ENCODE peak calls at places on chromosomes 1 and 21, in seven cellular contexts. X, V, E, J, N, S and O are unnamed samples.

GRCh38 chr1:192903142-192903541 is 94.3 kb downstream of the RGS2 start:
- DNase-seq in E (no peak), V (peak), X (no peak), S (no peak), N (no peak), J (no peak), O (no peak)

GRCh38 chr21:42123509-42123908 is 52.4 kb downstream of the UMODL1 start:
- DNase-seq in J (no peak), V (no peak), S (no peak), E (no peak), X (no peak), N (no peak), O (no peak)

GRCh38 chr1:227131193-227131592 is 187.1 kb downstream of the CDC42BPA start:
- DNase-seq in E (no peak), S (no peak), N (peak), V (peak), J (no peak), X (peak), O (peak)

GRCh38 chr21:24280591-24280990 is 1326.7 kb downstream of the MRPL39 start:
- DNase-seq in X (peak), E (no peak), S (no peak), J (no peak), V (no peak), N (no peak), O (no peak)

GRCh38 chr1:40312238-40313205 is 4.6 kb downstream of the COL9A2 start:
- DNase-seq in X (no peak), J (no peak), S (no peak), V (no peak), E (no peak), N (no peak), O (no peak)

GRCh38 chr1:185539277-185539943 is 194.8 kb upstream of the HMCN1 start:
- DNase-seq in X (no peak), J (no peak), E (no peak), V (peak), N (no peak), S (no peak), O (no peak)

GRCh38 chr1:211741116-211741515 is 65.7 kb upstream of the NEK2 start:
- DNase-seq in N (no peak), E (peak), S (no peak), X (no peak), J (no peak), V (no peak), O (no peak)

GRCh38 chr1:176217461-176218099 is 10.5 kb upstream of the COP1 start:
- DNase-seq in X (no peak), E (no peak), S (no peak), V (no peak), J (no peak), N (no peak), O (no peak)

GRCh38 chr1:179127163-179127895 is 45.5 kb downstream of the TOR3A start:
- DNase-seq in X (peak), J (no peak), S (no peak), V (peak), N (peak), E (no peak), O (no peak)

GRCh38 chr1:154880651-154881050 is 10.6 kb upstream of the KCNN3 start:
- DNase-seq in N (no peak), S (no peak), J (no peak), E (no peak), V (no peak), X (no peak), O (no peak)

GRCh38 chr1:9892563-9893528 is 17.2 kb downstream of the CTNNBIP1 start:
- DNase-seq in V (peak), E (no peak), J (no peak), N (no peak), S (no peak), X (peak), O (no peak)

GRCh38 chr1:177864530-177865305 is 105.1 kb downstream of the SEC16B start:
- DNase-seq in E (peak), S (no peak), J (no peak), V (no peak), X (no peak), N (no peak), O (no peak)

GRCh38 chr1:240973875-240974274 is 361.9 kb upstream of the GREM2 start:
- DNase-seq in N (no peak), V (no peak), J (no peak), E (no peak), S (no peak), X (no peak), O (no peak)

GRCh38 chr1:202105571-202106339 is 17.0 kb upstream of the GPR37L1 start:
- DNase-seq in E (no peak), X (peak), S (no peak), V (peak), N (no peak), J (peak), O (no peak)

GRCh38 chr1:179742717-179743678 is at the start of gene FAM163A:
- DNase-seq in N (no peak), E (no peak), V (no peak), J (no peak), X (no peak), S (no peak), O (no peak)

GRCh38 chr21:45637883-45638282 is 5.6 kb upstream of the PCBP3 start:
- DNase-seq in S (no peak), J (no peak), N (no peak), X (no peak), V (no peak), E (no peak), O (no peak)

GRCh38 chr1:24048205-24048869 is 63.6 kb downstream of the MYOM3 start:
- DNase-seq in X (no peak), E (no peak), J (no peak), N (no peak), V (peak), S (no peak), O (no peak)

GRCh38 chr1:226651041-226651731 is 87.9 kb downstream of the ITPKB start:
- DNase-seq in E (no peak), V (no peak), J (no peak), S (no peak), N (no peak), X (no peak), O (no peak)

GRCh38 chr1:215568287-215568692 is 1.2 kb downstream of the KCTD3 start:
- DNase-seq in S (no peak), J (peak), X (peak), N (no peak), V (peak), E (no peak), O (peak)

GRCh38 chr1:227257964-227258363 is 60.3 kb downstream of the CDC42BPA start:
- DNase-seq in N (no peak), X (no peak), V (no peak), E (no peak), S (no peak), J (no peak), O (no peak)

GRCh38 chr1:58811303-58811702 is 27.5 kb upstream of the JUN start:
- DNase-seq in J (no peak), E (no peak), V (no peak), S (no peak), X (no peak), N (no peak), O (no peak)

GRCh38 chr1:18951818-18952391 is 4.6 kb downstream of the IFFO2 start:
- DNase-seq in N (no peak), V (no peak), X (no peak), S (peak), J (no peak), E (no peak), O (no peak)

GRCh38 chr1:58907398-58907797 is 123.6 kb upstream of the JUN start:
- DNase-seq in X (no peak), E (peak), S (no peak), N (no peak), V (no peak), J (no peak), O (no peak)

GRCh38 chr1:48019714-48020315 is 22.6 kb upstream of the TRABD2B start:
- DNase-seq in E (no peak), S (no peak), J (no peak), X (no peak), N (no peak), V (no peak), O (no peak)

GRCh38 chr21:36454079-36454478 is 25.8 kb downstream of the CLDN14 start:
- DNase-seq in J (no peak), V (no peak), E (no peak), X (no peak), N (no peak), S (no peak), O (no peak)

GRCh38 chr1:171167785-171168184 is 17.3 kb upstream of the FMO2 start:
- DNase-seq in E (no peak), J (no peak), N (no peak), S (no peak), V (no peak), X (no peak), O (no peak)

GRCh38 chr1:228786361-228787129 is 51.3 kb downstream of the RHOU start:
- DNase-seq in X (no peak), S (no peak), E (no peak), N (no peak), J (no peak), V (no peak), O (no peak)

GRCh38 chr21:34073749-34074282 is 438 bp downstream of the MRPS6 start:
- DNase-seq in X (no peak), V (no peak), E (no peak), N (no peak), S (peak), J (peak), O (no peak)

GRCh38 chr21:41763398-41763931 is 3.4 kb downstream of the RIPK4 start:
- DNase-seq in S (no peak), E (no peak), X (no peak), V (no peak), J (peak), N (no peak), O (no peak)

GRCh38 chr1:29830916-29831315 is 594.6 kb downstream of the PTPRU start:
- DNase-seq in S (no peak), N (no peak), X (no peak), E (peak), V (no peak), J (no peak), O (no peak)

GRCh38 chr1:31576201-31576669 is at the start of gene TINAGL1:
- DNase-seq in X (no peak), J (peak), V (no peak), N (no peak), E (no peak), S (no peak), O (no peak)

GRCh38 chr1:117365350-117366280 is 1.6 kb upstream of the MAN1A2 start:
- DNase-seq in N (no peak), S (no peak), E (no peak), J (no peak), X (peak), V (peak), O (no peak)

GRCh38 chr1:15246960-15247614 is at the start of gene FHAD1:
- DNase-seq in E (peak), X (peak), J (peak), N (no peak), V (peak), S (peak), O (no peak)

GRCh38 chr1:34398916-34399275 is 222.2 kb downstream of the C1orf94 start:
- DNase-seq in V (no peak), E (no peak), N (no peak), X (no peak), J (no peak), S (no peak), O (no peak)

GRCh38 chr1:46210561-46210960 is 7.4 kb downstream of the LURAP1 start:
- DNase-seq in E (no peak), S (no peak), N (no peak), X (no peak), J (no peak), V (no peak), O (no peak)

GRCh38 chr1:46215504-46215903 is 12.4 kb downstream of the LURAP1 start:
- DNase-seq in J (no peak), V (no peak), S (no peak), N (no peak), X (no peak), E (no peak), O (no peak)

GRCh38 chr1:46205141-46205540 is 2.0 kb downstream of the LURAP1 start:
- DNase-seq in J (no peak), E (no peak), N (no peak), S (no peak), X (no peak), V (no peak), O (no peak)

GRCh38 chr1:46205794-46206193 is 2.7 kb downstream of the LURAP1 start:
- DNase-seq in X (no peak), E (no peak), V (no peak), S (no peak), J (no peak), N (no peak), O (no peak)

GRCh38 chr1:46211051-46211450 is 7.9 kb downstream of the LURAP1 start:
- DNase-seq in N (no peak), S (no peak), E (no peak), J (no peak), V (no peak), X (no peak), O (no peak)
- H3K4me3 ChIP-seq in N (no peak), S (no peak), E (no peak), J (no peak), V (no peak), X (no peak), O (no peak)

DNA sequence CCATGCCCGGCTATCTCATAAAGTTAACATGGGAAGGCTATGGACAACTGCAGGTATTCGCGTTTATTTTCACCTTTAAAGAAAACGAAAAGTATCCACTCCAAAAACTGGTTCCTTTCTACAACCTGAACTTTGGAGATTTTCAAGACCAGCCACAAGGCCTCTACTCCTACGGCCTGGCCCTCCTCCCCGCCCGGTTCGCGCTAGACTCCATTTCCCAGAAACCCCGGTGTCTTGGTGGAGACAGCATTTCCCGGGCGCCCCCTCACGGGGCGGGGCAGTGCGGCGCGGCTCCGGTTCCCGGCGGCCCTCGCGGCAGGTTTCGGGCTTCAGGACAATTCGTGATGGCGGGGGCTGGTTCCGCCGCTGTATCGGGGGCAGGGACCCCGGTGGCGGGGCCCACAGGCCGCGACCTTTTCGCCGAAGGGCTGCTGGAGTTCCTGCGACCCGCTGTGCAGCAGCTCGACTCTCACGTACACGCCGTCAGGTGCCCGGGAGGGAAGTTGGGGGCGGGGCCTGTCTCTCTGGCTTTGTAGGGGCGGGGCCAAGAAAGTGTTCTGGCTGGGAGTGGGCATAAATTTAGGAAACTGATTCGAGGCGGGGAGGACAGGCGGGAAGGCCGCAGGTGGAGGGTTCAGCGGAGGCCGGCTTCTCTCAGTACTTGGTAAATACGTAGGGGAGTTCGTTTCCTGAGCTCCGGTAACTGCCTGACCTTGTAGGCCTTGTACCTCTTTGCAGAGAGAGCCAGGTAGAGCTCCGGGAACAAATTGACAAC is at the start of gene SNAPIN:
- DNase-seq in V (peak), X (peak), N (no peak), E (peak), S (peak), J (peak), O (no peak)
- TF ChIP-seq CTCF in V (peak), X (peak), N (peak), E (peak), S (no peak), J (peak), O (peak)

GRCh38 chr1:27614625-27615344 is 10.8 kb upstream of the AHDC1 start:
- DNase-seq in V (no peak), E (no peak), N (no peak), J (no peak), S (no peak), X (no peak), O (no peak)
- H3K4me3 ChIP-seq in V (no peak), E (no peak), N (no peak), J (no peak), S (no peak), X (no peak), O (no peak)

GRCh38 chr1:111346089-111346885 is 55.6 kb downstream of the CHIA start:
- DNase-seq in S (peak), V (peak), E (peak), J (peak), N (peak), X (peak), O (peak)
- TF ChIP-seq CTCF in S (no peak), V (no peak), E (no peak), J (no peak), N (peak), X (no peak), O (peak)

DNA sequence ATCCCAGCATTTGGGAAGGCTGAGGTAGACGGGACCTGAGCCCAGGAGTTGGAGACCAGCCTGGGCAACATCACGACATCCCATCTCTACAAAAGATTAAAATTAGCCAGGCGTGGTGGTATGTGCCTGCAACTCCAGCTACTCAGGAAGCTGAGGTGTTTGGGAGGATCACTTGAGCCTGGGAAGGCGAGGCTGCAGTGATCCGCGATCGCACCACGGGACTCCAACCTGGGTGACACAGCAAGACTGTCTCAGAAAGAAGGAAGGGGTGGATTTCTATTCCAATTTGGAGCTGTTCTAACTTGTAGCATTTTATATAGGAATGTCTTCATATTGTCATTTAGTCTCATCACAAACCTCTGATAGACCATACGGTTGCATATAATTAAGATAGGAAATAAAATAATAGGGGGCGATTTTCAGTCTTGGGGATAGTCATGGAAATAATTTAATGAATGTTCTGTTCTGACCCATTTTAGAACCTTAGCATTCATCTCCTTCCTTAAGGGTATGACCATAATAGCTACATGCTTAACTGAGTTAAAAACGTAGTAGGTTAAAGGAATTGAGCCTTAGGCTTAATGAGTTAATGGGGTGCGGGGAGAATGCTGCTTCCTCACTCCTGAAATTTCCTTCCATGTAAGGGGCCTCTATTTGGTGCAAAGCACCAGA is 93.1 kb downstream of the ADCY10 start:
- DNase-seq in N (no peak), J (no peak), E (no peak), V (peak), S (no peak), X (no peak), O (no peak)
- H3K4me3 ChIP-seq in N (no peak), J (no peak), E (no peak), V (no peak), S (no peak), X (no peak), O (no peak)

DNA sequence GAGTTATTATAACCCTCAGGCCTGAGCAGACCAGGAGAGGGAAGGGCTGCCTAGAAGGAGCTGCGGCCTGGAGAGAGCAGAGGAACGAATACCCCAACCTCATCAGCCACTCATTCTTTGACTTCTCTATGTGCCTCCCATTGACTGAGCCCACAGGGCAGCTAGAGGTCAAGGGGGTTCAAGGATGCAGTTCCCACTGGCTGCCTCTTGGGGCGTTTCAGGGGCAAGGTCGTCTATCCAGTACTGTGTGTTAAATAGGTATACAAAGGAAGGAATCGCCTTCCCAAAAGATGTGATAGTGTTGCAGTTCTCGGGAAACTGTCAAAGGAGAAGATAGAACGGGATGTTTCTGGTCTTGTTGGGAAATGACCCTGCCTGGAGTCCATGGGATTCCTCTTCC is 250.6 kb downstream of the PRDM2 start:
- DNase-seq in J (no peak), X (no peak), V (no peak), S (no peak), E (no peak), N (no peak), O (no peak)
- TF ChIP-seq CTCF in J (peak), X (no peak), V (no peak), S (no peak), E (no peak), N (no peak), O (no peak)